ENCODE peak calls at places on chromosomes 6 and 20, in five cellular contexts. D is stimulated activated CD8-positive, alpha-beta memory T cell treated with anti-CD3 and anti-CD28 coated beads, Interleukin-7, amount 100 ng/mL, for 4 hours; R is lung; W is heart left ventricle; H is non-pigmented ciliary epithelial cell. I is an unnamed sample.

GRCh38 chr6:136037246-136037884 is 185.9 kb downstream of the PDE7B start:
- DNase-seq in D (no peak), R (no peak), W (no peak), H (no peak), I (no peak)

GRCh38 chr6:27059621-27060425 is 187.7 kb upstream of the PRSS16 start:
- DNase-seq in D (no peak), R (no peak), W (no peak), H (no peak), I (peak; percentile 69)

GRCh38 chr6:56581561-56581960 is 61.1 kb downstream of the DST start:
- DNase-seq in D (no peak), R (no peak), W (no peak), H (no peak), I (no peak)

GRCh38 chr6:131982740-131983259 is 31.6 kb upstream of the CCN2 start:
- DNase-seq in D (no peak), R (no peak), W (no peak), H (peak; percentile 77), I (no peak)

GRCh38 chr6:91087864-91088263 is 501.0 kb upstream of the MAP3K7 start:
- DNase-seq in D (no peak), R (no peak), W (no peak), H (no peak), I (no peak)

GRCh38 chr6:170026272-170027110 is 264.4 kb downstream of the DLL1 start:
- DNase-seq in D (no peak), R (peak; percentile 85), W (no peak), H (no peak), I (no peak)

GRCh38 chr20:63071541-63072181 is 64.9 kb upstream of the BHLHE23 start:
- DNase-seq in D (peak; percentile 15), R (no peak), W (peak; percentile 25), H (peak; percentile 56), I (no peak)

GRCh38 chr6:37083243-37084138 is 78.0 kb downstream of the FGD2 start:
- DNase-seq in D (no peak), R (peak; percentile 82), W (peak; percentile 90), H (no peak), I (no peak)

GRCh38 chr20:49582413-49583334 is 14.7 kb upstream of the PTGIS start:
- DNase-seq in D (no peak), R (no peak), W (no peak), H (no peak), I (no peak)

GRCh38 chr6:169725270-169726048 is 1.2 kb upstream of the PHF10 start:
- DNase-seq in D (peak; percentile 3), R (peak; percentile 42), W (peak; percentile 65), H (peak; percentile 69), I (peak; percentile 68)

GRCh38 chr6:162029873-162030576 is 697.5 kb downstream of the PRKN start:
- DNase-seq in D (no peak), R (no peak), W (no peak), H (no peak), I (peak; percentile 52)

GRCh38 chr6:4567141-4567540 is 209.1 kb upstream of the CDYL start:
- DNase-seq in D (no peak), R (no peak), W (no peak), H (no peak), I (no peak)

GRCh38 chr6:149857541-149857940 is 6.6 kb downstream of the LRP11 start:
- DNase-seq in D (no peak), R (no peak), W (no peak), H (no peak), I (no peak)

GRCh38 chr6:106046116-106046853 is 39.9 kb upstream of the PRDM1 start:
- DNase-seq in D (no peak), R (no peak), W (no peak), H (no peak), I (no peak)

GRCh38 chr6:17429381-17430061 is 36.1 kb downstream of the CAP2 start:
- DNase-seq in D (no peak), R (no peak), W (no peak), H (no peak), I (no peak)

GRCh38 chr6:2546941-2547716 is 203.6 kb downstream of the MYLK4 start:
- DNase-seq in D (no peak), R (no peak), W (no peak), H (no peak), I (no peak)

GRCh38 chr20:46899619-46900018 is 5.0 kb downstream of the EYA2 start:
- DNase-seq in D (no peak), R (no peak), W (peak; percentile 52), H (no peak), I (no peak)

GRCh38 chr20:24954151-24954550 is 5.1 kb downstream of the CST7 start:
- DNase-seq in D (no peak), R (no peak), W (no peak), H (no peak), I (no peak)

GRCh38 chr6:139372326-139373153 is 1.9 kb downstream of the CITED2 start:
- DNase-seq in D (no peak), R (no peak), W (no peak), H (no peak), I (no peak)

GRCh38 chr6:73649783-73650182 is 4.0 kb downstream of the SLC17A5 start:
- DNase-seq in D (no peak), R (no peak), W (no peak), H (no peak), I (no peak)

GRCh38 chr6:68559052-68559451 is 76.0 kb upstream of the ADGRB3 start:
- DNase-seq in D (no peak), R (no peak), W (no peak), H (no peak), I (peak; percentile 52)

GRCh38 chr6:84768442-84769174 is 4.2 kb upstream of the TBX18 start:
- DNase-seq in D (no peak), R (no peak), W (peak; percentile 28), H (no peak), I (peak; percentile 24)

GRCh38 chr6:106448000-106448426 is 87.5 kb downstream of the CRYBG1 start:
- DNase-seq in D (peak; percentile 2), R (peak; percentile 30), W (peak; percentile 29), H (no peak), I (no peak)

GRCh38 chr6:132498638-132499037 is 14.3 kb downstream of the STX7 start:
- DNase-seq in D (no peak), R (no peak), W (no peak), H (no peak), I (no peak)

I was measured in SK-N-DZ.